ENCODE peak calls at places on chromosomes 1 and 21, in five cellular contexts. One of them, this sample, is unnamed.

GRCh38 chr1:81880781-81881180 is 80.0 kb downstream of the ADGRL2 start:
- DNase-seq in adrenal gland: no peak
- DNase-seq in OCI-LY7: no peak
- DNase-seq in KBM-7: no peak
- DNase-seq in nephron progenitor cell: no peak
- DNase-seq in this sample: no peak

GRCh38 chr1:172599912-172600311 is 59.0 kb upstream of the FASLG start:
- DNase-seq in adrenal gland: no peak
- DNase-seq in OCI-LY7: no peak
- DNase-seq in KBM-7: no peak
- DNase-seq in nephron progenitor cell: no peak
- DNase-seq in this sample: no peak

GRCh38 chr1:208455821-208456220 is 211.6 kb upstream of the PLXNA2 start:
- DNase-seq in adrenal gland: no peak
- DNase-seq in OCI-LY7: no peak
- DNase-seq in KBM-7: no peak
- DNase-seq in nephron progenitor cell: no peak
- DNase-seq in this sample: no peak

GRCh38 chr1:109256971-109257681 is 7.8 kb downstream of the CELSR2 start:
- DNase-seq in adrenal gland: no peak
- DNase-seq in OCI-LY7: no peak
- DNase-seq in KBM-7: no peak
- DNase-seq in nephron progenitor cell: no peak
- DNase-seq in this sample: no peak

GRCh38 chr1:182761396-182762395 is 27.9 kb upstream of the NPL start:
- DNase-seq in adrenal gland: no peak
- DNase-seq in OCI-LY7: no peak
- DNase-seq in KBM-7: peak; percentile 71
- DNase-seq in nephron progenitor cell: no peak
- DNase-seq in this sample: no peak

GRCh38 chr1:41621791-41622190 is 137.3 kb upstream of the EDN2 start:
- DNase-seq in adrenal gland: no peak
- DNase-seq in OCI-LY7: no peak
- DNase-seq in KBM-7: no peak
- DNase-seq in nephron progenitor cell: no peak
- DNase-seq in this sample: peak; percentile 24

GRCh38 chr1:69994261-69994660 is 211.1 kb downstream of the LRRC40 start:
- DNase-seq in adrenal gland: no peak
- DNase-seq in OCI-LY7: no peak
- DNase-seq in KBM-7: no peak
- DNase-seq in nephron progenitor cell: no peak
- DNase-seq in this sample: no peak

GRCh38 chr1:154361357-154361756 is 36.0 kb downstream of the ATP8B2 start:
- DNase-seq in adrenal gland: no peak
- DNase-seq in OCI-LY7: no peak
- DNase-seq in KBM-7: no peak
- DNase-seq in nephron progenitor cell: no peak
- DNase-seq in this sample: no peak

GRCh38 chr1:103170608-103171007 is 62.3 kb upstream of the COL11A1 start:
- DNase-seq in adrenal gland: no peak
- DNase-seq in OCI-LY7: no peak
- DNase-seq in KBM-7: no peak
- DNase-seq in nephron progenitor cell: no peak
- DNase-seq in this sample: no peak

GRCh38 chr21:25461730-25462129 is 145.6 kb downstream of the MRPL39 start:
- DNase-seq in adrenal gland: no peak
- DNase-seq in OCI-LY7: no peak
- DNase-seq in KBM-7: no peak
- DNase-seq in nephron progenitor cell: no peak
- DNase-seq in this sample: no peak

GRCh38 chr1:156638189-156638588 is 3.7 kb upstream of the BCAN start:
- DNase-seq in adrenal gland: no peak
- DNase-seq in OCI-LY7: no peak
- DNase-seq in KBM-7: no peak
- DNase-seq in nephron progenitor cell: no peak
- DNase-seq in this sample: no peak

GRCh38 chr1:219576931-219577330 is 36.0 kb downstream of the ZC3H11B start:
- DNase-seq in adrenal gland: no peak
- DNase-seq in OCI-LY7: no peak
- DNase-seq in KBM-7: no peak
- DNase-seq in nephron progenitor cell: no peak
- DNase-seq in this sample: no peak

GRCh38 chr1:63557365-63557987 is 34.2 kb downstream of the EFCAB7 start:
- DNase-seq in adrenal gland: no peak
- DNase-seq in OCI-LY7: peak; percentile 54
- DNase-seq in KBM-7: peak; percentile 43
- DNase-seq in nephron progenitor cell: peak; percentile 45
- DNase-seq in this sample: no peak

GRCh38 chr21:45098867-45099266 is 24.5 kb downstream of the ADARB1 start:
- DNase-seq in adrenal gland: no peak
- DNase-seq in OCI-LY7: peak; percentile 56
- DNase-seq in KBM-7: no peak
- DNase-seq in nephron progenitor cell: no peak
- DNase-seq in this sample: no peak

GRCh38 chr1:182666736-182667135 is 17.7 kb downstream of the RGS8 start:
- DNase-seq in adrenal gland: no peak
- DNase-seq in OCI-LY7: no peak
- DNase-seq in KBM-7: no peak
- DNase-seq in nephron progenitor cell: no peak
- DNase-seq in this sample: no peak